ENCODE peak calls at places on chromosomes 6 and 20, in ten cellular contexts. Q is IMR-90, Z is SK-N-MC, M is AG09319, W is DMS53, C is SJSA1, H is heart left ventricle, U is NCI-H1105, I is progenitor cell of endocrine pancreas, O is Kasumi-1. P is an unnamed sample.

GRCh38 chr20:47354710-47355488 is 1.6 kb downstream of the ZMYND8 start:
- DNase-seq in Q (peak; percentile 71), Z (no peak), M (no peak), W (peak; percentile 69), C (no peak), H (no peak), U (no peak), I (no peak), O (peak; percentile 42), P (peak; percentile 83)

GRCh38 chr20:48139262-48140041 is 354.2 kb upstream of the SULF2 start:
- DNase-seq in Q (no peak), Z (no peak), M (peak; percentile 16), W (no peak), C (no peak), H (no peak), U (no peak), I (no peak), O (no peak), P (no peak)

GRCh38 chr6:34468378-34468892 is 2.6 kb downstream of the PACSIN1 start:
- DNase-seq in Q (no peak), Z (no peak), M (no peak), W (no peak), C (no peak), H (no peak), U (no peak), I (no peak), O (no peak), P (no peak)

GRCh38 chr20:50356962-50357782 is 153.0 kb upstream of the PTPN1 start:
- DNase-seq in Q (no peak), Z (no peak), M (no peak), W (no peak), C (no peak), H (no peak), U (no peak), I (no peak), O (no peak), P (no peak)

GRCh38 chr6:21754891-21755290 is 161.3 kb downstream of the SOX4 start:
- DNase-seq in Q (peak; percentile 71), Z (no peak), M (no peak), W (no peak), C (peak; percentile 55), H (no peak), U (no peak), I (no peak), O (no peak), P (peak; percentile 84)

GRCh38 chr6:12545837-12546658 is 170.5 kb upstream of the PHACTR1 start:
- DNase-seq in Q (peak; percentile 77), Z (no peak), M (no peak), W (peak; percentile 20), C (no peak), H (no peak), U (no peak), I (no peak), O (no peak), P (peak; percentile 88)

GRCh38 chr20:15818651-15819071 is 754.6 kb downstream of the KIF16B start:
- DNase-seq in Q (no peak), Z (no peak), M (no peak), W (peak; percentile 98), C (no peak), H (no peak), U (no peak), I (no peak), O (no peak), P (no peak)

GRCh38 chr6:157203312-157203744 is 120.0 kb downstream of the TMEM242 start:
- DNase-seq in Q (no peak), Z (no peak), M (no peak), W (peak; percentile 91), C (no peak), H (no peak), U (no peak), I (no peak), O (no peak), P (no peak)

GRCh38 chr6:141174932-141175331 is 957.8 kb upstream of the GJE1 start:
- DNase-seq in Q (no peak), Z (no peak), M (no peak), W (no peak), C (no peak), H (no peak), U (no peak), I (no peak), O (no peak), P (no peak)

GRCh38 chr6:111122458-111123286 is 35.4 kb downstream of the SLC16A10 start:
- DNase-seq in Q (no peak), Z (no peak), M (no peak), W (no peak), C (no peak), H (no peak), U (no peak), I (no peak), O (no peak), P (no peak)

GRCh38 chr6:148990427-148990826 is 243.6 kb downstream of the UST start:
- DNase-seq in Q (no peak), Z (no peak), M (no peak), W (no peak), C (no peak), H (no peak), U (no peak), I (no peak), O (no peak), P (no peak)

GRCh38 chr6:131890091-131890490 is 61.1 kb downstream of the CCN2 start:
- DNase-seq in Q (no peak), Z (no peak), M (no peak), W (peak; percentile 67), C (no peak), H (no peak), U (no peak), I (no peak), O (no peak), P (no peak)

GRCh38 chr6:49733680-49734079 is 10.5 kb downstream of the CRISP3 start:
- DNase-seq in Q (no peak), Z (no peak), M (no peak), W (no peak), C (no peak), H (no peak), U (no peak), I (no peak), O (no peak), P (no peak)

GRCh38 chr6:16276991-16277981 is 38.9 kb downstream of the GMPR start:
- DNase-seq in Q (peak; percentile 93), Z (no peak), M (peak; percentile 42), W (peak; percentile 95), C (peak; percentile 98), H (peak; percentile 74), U (no peak), I (peak; percentile 30), O (peak; percentile 75), P (peak; percentile 94)

GRCh38 chr20:2690718-2691117 is 1.9 kb upstream of the EBF4 start:
- DNase-seq in Q (no peak), Z (no peak), M (no peak), W (no peak), C (no peak), H (no peak), U (no peak), I (no peak), O (no peak), P (no peak)

GRCh38 chr6:129089357-129089756 is 206.4 kb downstream of the LAMA2 start:
- DNase-seq in Q (no peak), Z (no peak), M (no peak), W (no peak), C (no peak), H (no peak), U (no peak), I (no peak), O (no peak), P (no peak)

GRCh38 chr6:158205220-158205944 is 37.2 kb downstream of the GTF2H5 start:
- DNase-seq in Q (no peak), Z (no peak), M (no peak), W (peak; percentile 69), C (no peak), H (no peak), U (no peak), I (no peak), O (no peak), P (peak; percentile 20)

GRCh38 chr6:85641916-85642773 is 541 bp downstream of the SYNCRIP start:
- DNase-seq in Q (peak; percentile 45), Z (no peak), M (no peak), W (peak; percentile 65), C (peak; percentile 54), H (peak; percentile 49), U (peak; percentile 20), I (peak; percentile 39), O (peak; percentile 54), P (peak; percentile 65)

GRCh38 chr6:44275749-44276648 is 5.7 kb downstream of the TMEM151B start:
- DNase-seq in Q (no peak), Z (no peak), M (no peak), W (peak; percentile 86), C (no peak), H (no peak), U (no peak), I (no peak), O (no peak), P (no peak)

GRCh38 chr6:166977626-166978550 is 21.3 kb upstream of the CEP43 start:
- DNase-seq in Q (no peak), Z (peak; percentile 18), M (no peak), W (no peak), C (no peak), H (no peak), U (no peak), I (no peak), O (no peak), P (no peak)

GRCh38 chr6:15779726-15780125 is 116.9 kb upstream of the DTNBP1 start:
- DNase-seq in Q (no peak), Z (no peak), M (no peak), W (no peak), C (no peak), H (no peak), U (no peak), I (no peak), O (no peak), P (no peak)

GRCh38 chr6:11810039-11810541 is 31.5 kb upstream of the ADTRP start:
- DNase-seq in Q (peak; percentile 79), Z (no peak), M (peak; percentile 75), W (peak; percentile 82), C (no peak), H (peak; percentile 84), U (peak; percentile 11), I (no peak), O (no peak), P (peak; percentile 39)

GRCh38 chr6:166492092-166492491 is 94.4 kb downstream of the RAMACL start:
- DNase-seq in Q (no peak), Z (no peak), M (no peak), W (no peak), C (no peak), H (no peak), U (no peak), I (no peak), O (no peak), P (no peak)

GRCh38 chr6:111605100-111605748 is 454 bp downstream of the TRAF3IP2 start:
- DNase-seq in Q (peak; percentile 86), Z (no peak), M (peak; percentile 94), W (peak; percentile 60), C (peak; percentile 65), H (peak; percentile 76), U (no peak), I (no peak), O (peak; percentile 54), P (peak; percentile 78)

GRCh38 chr6:168188310-168188973 is 109.4 kb upstream of the FRMD1 start:
- DNase-seq in Q (no peak), Z (no peak), M (no peak), W (no peak), C (peak; percentile 36), H (no peak), U (no peak), I (no peak), O (no peak), P (no peak)

GRCh38 chr6:3918474-3918873 is 69.3 kb downstream of the FAM50B start:
- DNase-seq in Q (no peak), Z (no peak), M (no peak), W (no peak), C (no peak), H (no peak), U (no peak), I (no peak), O (no peak), P (no peak)

GRCh38 chr6:29887819-29888581 is 54.3 kb upstream of the HLA-A start:
- DNase-seq in Q (peak; percentile 11), Z (no peak), M (no peak), W (peak; percentile 93), C (peak; percentile 63), H (peak; percentile 82), U (peak; percentile 45), I (peak; percentile 34), O (no peak), P (peak; percentile 53)

P was measured in ELR.